ENCODE peak calls at places on chromosome 12, in four cellular contexts. Z is HCT116, R is IMR-90, D is BE2C. P is an unnamed sample.
A peak's percentile ranks its signal among the peaks of the same experiment; 100 is the strongest.

GRCh38 chr12:53267309-53268008 is 640 bp upstream of the ESPL1 start:
- DNase-seq in R (no peak), Z (no peak), D (no peak), P (peak; percentile 33)

GRCh38 chr12:112782921-112783320 is 8.6 kb upstream of the RPH3A start:
- DNase-seq in D (no peak), Z (no peak), R (no peak), P (no peak)

GRCh38 chr12:104952816-104953215 is 5.3 kb downstream of the SLC41A2 start:
- DNase-seq in D (no peak), R (no peak), Z (no peak), P (no peak)

GRCh38 chr12:104136577-104136976 is 1.4 kb downstream of the NFYB start:
- DNase-seq in D (no peak), R (peak; percentile 67), Z (no peak), P (peak; percentile 28)

GRCh38 chr12:106003297-106003696 is 135.5 kb downstream of the NUAK1 start:
- DNase-seq in Z (no peak), R (no peak), D (no peak), P (no peak)

GRCh38 chr12:22043943-22044342 is 2.1 kb upstream of the CMAS start:
- DNase-seq in R (no peak), D (no peak), Z (no peak), P (no peak)

GRCh38 chr12:124683330-124683662 is 115.9 kb upstream of the NCOR2 start:
- DNase-seq in R (peak; percentile 18), Z (no peak), D (no peak), P (peak; percentile 78)

GRCh38 chr12:88993655-88994054 is 358.6 kb downstream of the DUSP6 start:
- DNase-seq in R (peak; percentile 83), Z (peak; percentile 63), D (no peak), P (no peak)

GRCh38 chr12:27220988-27221345 is 23.1 kb upstream of the STK38L start:
- DNase-seq in D (no peak), Z (no peak), R (no peak), P (no peak)

GRCh38 chr12:32679910-32680217 is 763 bp downstream of the DNM1L start:
- DNase-seq in D (no peak), R (no peak), Z (no peak), P (no peak)

GRCh38 chr12:69688496-69689427 is 10.3 kb downstream of the BEST3 start:
- DNase-seq in R (peak; percentile 94), Z (peak; percentile 80), D (peak; percentile 73), P (no peak)

GRCh38 chr12:13173537-13173936 is 23.0 kb upstream of the EMP1 start:
- DNase-seq in D (no peak), Z (peak; percentile 72), R (peak; percentile 97), P (no peak)

GRCh38 chr12:94179723-94180122 is 31.3 kb downstream of the PLXNC1 start:
- DNase-seq in D (no peak), Z (no peak), R (no peak), P (no peak)
- H3K4me1 ChIP-seq in D (no peaks in the 10 kb centered on the region), Z (no peaks in the 10 kb centered on the region), R (peaks cover 4% of the 10 kb centered on the region), P (no peaks in the 10 kb centered on the region)

GRCh38 chr12:122064780-122065588 is 13.6 kb upstream of the MLXIP start:
- DNase-seq in Z (peak; percentile 63), R (peak; percentile 86), D (peak; percentile 85), P (peak; percentile 55)

GRCh38 chr12:122062832-122063690 is 15.5 kb upstream of the MLXIP start:
- DNase-seq in D (peak; percentile 43), R (peak; percentile 66), Z (peak; percentile 53), P (no peak)

GRCh38 chr12:122063691-122064033 is 14.9 kb upstream of the MLXIP start:
- DNase-seq in D (peak; percentile 38), R (no peak), Z (peak; percentile 12), P (no peak)

GRCh38 chr12:122061253-122061652 is 17.3 kb upstream of the MLXIP start:
- DNase-seq in Z (no peak), D (no peak), R (no peak), P (no peak)

GRCh38 chr12:122064034-122064777 is 14.3 kb upstream of the MLXIP start:
- DNase-seq in Z (peak; percentile 99), R (peak; percentile 90), D (peak; percentile 98), P (peak; percentile 98)
- H3K4me1 ChIP-seq in Z (peaks cover 25% of the 10 kb centered on the region), R (peaks cover 38% of the 10 kb centered on the region), D (peaks cover 21% of the 10 kb centered on the region), P (peaks cover 22% of the 10 kb centered on the region)

GRCh38 chr12:67357726-67358125 is 88.6 kb downstream of the CAND1 start:
- DNase-seq in D (no peak), Z (no peak), R (no peak), P (no peak)

GRCh38 chr12:67354966-67355365 is 85.8 kb downstream of the CAND1 start:
- DNase-seq in R (peak; percentile 8), Z (no peak), D (no peak), P (no peak)

GRCh38 chr12:67354322-67354721 is 85.2 kb downstream of the CAND1 start:
- DNase-seq in Z (no peak), R (peak; percentile 15), D (no peak), P (no peak)

GRCh38 chr12:67356400-67356799 is 87.2 kb downstream of the CAND1 start:
- DNase-seq in Z (no peak), D (no peak), R (no peak), P (no peak)

DNA sequence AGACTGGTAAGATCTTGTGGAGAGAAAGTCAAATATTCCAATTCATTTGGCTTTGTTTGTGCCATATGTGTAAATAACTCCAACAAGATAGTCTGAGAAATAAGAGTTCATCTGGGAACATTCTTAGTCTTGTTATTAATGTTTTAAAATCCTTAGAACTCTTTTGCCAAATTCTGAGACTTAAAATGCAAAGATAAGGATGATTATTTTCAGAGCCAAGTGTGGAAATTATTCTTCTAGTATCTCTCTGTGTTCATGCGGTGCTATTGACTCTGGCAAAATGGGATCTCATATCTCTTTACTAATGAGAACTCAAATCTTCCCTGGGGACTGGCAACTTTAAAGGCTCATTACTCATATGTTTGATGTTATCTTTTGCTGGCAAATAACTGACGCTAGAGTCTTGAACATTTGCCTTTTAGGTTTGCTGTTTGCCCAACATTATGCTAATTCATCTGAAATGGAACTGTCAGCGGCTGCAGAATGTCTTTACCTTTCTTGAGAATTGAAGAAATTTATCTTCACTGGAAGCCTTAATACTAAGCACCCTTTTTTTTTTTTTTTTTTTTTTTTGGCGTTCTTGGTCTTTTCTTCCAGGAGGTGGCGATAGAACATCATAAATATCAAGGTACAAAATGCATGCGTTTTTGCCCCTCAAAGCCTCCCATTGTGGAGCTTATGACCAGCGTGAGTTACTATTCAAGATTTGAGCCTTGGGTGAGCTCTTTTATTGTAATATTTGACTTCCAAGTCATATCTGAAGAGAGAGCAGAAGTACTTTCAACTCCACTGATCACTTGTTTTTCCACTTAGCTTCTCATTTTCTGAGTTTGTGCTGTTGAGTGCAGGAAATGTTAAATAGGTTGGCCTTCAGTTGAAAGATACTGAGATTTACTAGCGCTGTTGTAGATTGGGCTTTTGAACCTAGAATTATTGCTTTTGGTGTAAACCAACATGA is 86.5 kb downstream of the CAND1 start:
- DNase-seq in D (peak; percentile 19), R (peak; percentile 69), Z (peak; percentile 34), P (peak; percentile 23)
- H3K4me1 ChIP-seq in D (peaks cover 4% of the 10 kb centered on the region), R (peaks cover 3% of the 10 kb centered on the region), Z (no peaks in the 10 kb centered on the region), P (peaks cover 3% of the 10 kb centered on the region)

DNA sequence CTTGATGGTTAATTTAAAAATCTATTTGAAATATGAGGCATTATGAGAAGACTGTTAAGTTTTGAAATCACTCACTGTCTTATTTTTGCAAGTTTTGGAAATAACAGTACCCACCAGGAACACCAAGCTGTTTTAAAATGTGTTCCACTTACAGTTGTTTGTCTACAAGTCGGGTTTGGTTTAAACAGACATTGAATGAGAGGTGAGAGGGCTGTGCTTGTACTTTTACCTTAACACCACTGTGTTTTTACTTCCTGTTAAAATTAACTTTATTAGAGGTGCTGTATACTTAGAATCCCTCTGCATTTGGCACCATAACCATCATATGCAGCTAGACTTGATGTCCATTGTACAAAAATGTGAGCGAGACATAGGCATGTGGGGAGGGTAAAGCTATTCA is 12.8 kb downstream of the ELK3 start:
- DNase-seq in Z (no peak), R (no peak), D (no peak), P (no peak)
- H3K4me1 ChIP-seq in Z (no peaks in the 10 kb centered on the region), R (peaks cover 11% of the 10 kb centered on the region), D (no peaks in the 10 kb centered on the region), P (no peaks in the 10 kb centered on the region)

GRCh38 chr12:49671051-49671765 is 36.0 kb downstream of the FMNL3 start:
- DNase-seq in D (no peak), R (no peak), Z (no peak), P (no peak)
- H3K4me1 ChIP-seq in D (peaks cover 18% of the 10 kb centered on the region), R (peaks cover 39% of the 10 kb centered on the region), Z (no peaks in the 10 kb centered on the region), P (peaks cover 6% of the 10 kb centered on the region)

GRCh38 chr12:108564724-108565123 is 2.3 kb downstream of the ISCU start:
- DNase-seq in D (peak; percentile 41), R (no peak), Z (no peak), P (no peak)
- H3K4me1 ChIP-seq in D (peaks cover 41% of the 10 kb centered on the region), R (no peaks in the 10 kb centered on the region), Z (peaks cover 25% of the 10 kb centered on the region), P (peaks cover 8% of the 10 kb centered on the region)

DNA sequence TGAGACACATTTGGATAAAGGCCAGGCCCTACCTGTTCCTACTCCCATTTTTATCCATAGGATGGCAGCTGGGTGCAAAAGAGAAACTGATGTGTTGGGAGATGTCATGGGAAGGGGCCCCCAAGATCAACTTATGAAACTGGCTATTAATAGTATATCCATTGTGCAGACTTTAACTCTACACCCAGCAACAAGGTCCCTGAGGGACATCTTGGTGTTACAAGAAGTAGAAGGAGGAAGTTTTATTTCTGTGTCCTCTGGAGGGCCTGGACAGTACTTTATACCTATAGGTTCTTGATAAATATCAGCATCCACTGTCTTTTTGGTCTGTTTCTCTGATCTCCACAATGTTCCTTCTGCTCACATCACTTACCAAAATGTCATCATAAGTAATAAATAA is 84.6 kb downstream of the BTG1 start:
- DNase-seq in R (no peak), Z (no peak), D (no peak), P (no peak)
- H3K4me1 ChIP-seq in R (peaks cover 15% of the 10 kb centered on the region), Z (no peaks in the 10 kb centered on the region), D (peaks cover 8% of the 10 kb centered on the region), P (no peaks in the 10 kb centered on the region)